ENCODE peak calls at places on chromosomes 16 and 17, in six cellular contexts. D is prostate gland, H is IMR-90, C is suprapubic skin, S is esophagus muscularis mucosa, T is spleen. Z is an unnamed sample.

GRCh38 chr16:60107467-60107866 is 1373.4 kb upstream of the GOT2 start:
- DNase-seq in D (no peak), H (no peak), C (no peak), S (no peak), T (no peak), Z (no peak)

GRCh38 chr16:4273858-4274291 is 1.1 kb upstream of the TFAP4 start:
- DNase-seq in D (peak), H (peak), C (peak), S (peak), T (peak), Z (peak)

GRCh38 chr17:43753488-43754129 is 5.0 kb downstream of the SOST start:
- DNase-seq in D (no peak), H (peak), C (no peak), S (no peak), T (no peak), Z (no peak)

GRCh38 chr17:9509236-9509813 is 66.3 kb downstream of the STX8 start:
- DNase-seq in D (no peak), H (no peak), C (no peak), S (no peak), T (no peak), Z (no peak)

GRCh38 chr17:511001-511690 is 158.5 kb upstream of the RPH3AL start:
- DNase-seq in D (no peak), H (peak), C (no peak), S (no peak), T (peak), Z (no peak)

GRCh38 chr16:87317766-87318121 is 552 bp upstream of the C16orf95 start:
- DNase-seq in D (no peak), H (peak), C (peak), S (no peak), T (peak), Z (peak)

GRCh38 chr17:46974086-46974485 is 5.0 kb downstream of the RPRML start:
- DNase-seq in D (peak), H (no peak), C (no peak), S (no peak), T (no peak), Z (no peak)

GRCh38 chr17:16975266-16975651 is 3.3 kb upstream of the TNFRSF13B start:
- DNase-seq in D (no peak), H (no peak), C (no peak), S (peak), T (no peak), Z (no peak)

GRCh38 chr17:69729937-69730336 is 315.4 kb downstream of the MAP2K6 start:
- DNase-seq in D (no peak), H (peak), C (no peak), S (no peak), T (no peak), Z (no peak)

GRCh38 chr17:65441053-65441635 is 120.3 kb downstream of the AXIN2 start:
- DNase-seq in D (no peak), H (no peak), C (no peak), S (no peak), T (no peak), Z (no peak)

GRCh38 chr17:64061157-64061898 is 40.9 kb upstream of the ICAM2 start:
- DNase-seq in D (no peak), H (peak), C (no peak), S (no peak), T (no peak), Z (no peak)

GRCh38 chr17:28726912-28727726 is 1.1 kb upstream of the TLCD1 start:
- DNase-seq in D (peak), H (peak), C (peak), S (peak), T (peak), Z (peak)

GRCh38 chr16:75224281-75224680 is 5.5 kb downstream of the CTRB1 start:
- DNase-seq in D (no peak), H (no peak), C (no peak), S (no peak), T (peak), Z (no peak)

DNA sequence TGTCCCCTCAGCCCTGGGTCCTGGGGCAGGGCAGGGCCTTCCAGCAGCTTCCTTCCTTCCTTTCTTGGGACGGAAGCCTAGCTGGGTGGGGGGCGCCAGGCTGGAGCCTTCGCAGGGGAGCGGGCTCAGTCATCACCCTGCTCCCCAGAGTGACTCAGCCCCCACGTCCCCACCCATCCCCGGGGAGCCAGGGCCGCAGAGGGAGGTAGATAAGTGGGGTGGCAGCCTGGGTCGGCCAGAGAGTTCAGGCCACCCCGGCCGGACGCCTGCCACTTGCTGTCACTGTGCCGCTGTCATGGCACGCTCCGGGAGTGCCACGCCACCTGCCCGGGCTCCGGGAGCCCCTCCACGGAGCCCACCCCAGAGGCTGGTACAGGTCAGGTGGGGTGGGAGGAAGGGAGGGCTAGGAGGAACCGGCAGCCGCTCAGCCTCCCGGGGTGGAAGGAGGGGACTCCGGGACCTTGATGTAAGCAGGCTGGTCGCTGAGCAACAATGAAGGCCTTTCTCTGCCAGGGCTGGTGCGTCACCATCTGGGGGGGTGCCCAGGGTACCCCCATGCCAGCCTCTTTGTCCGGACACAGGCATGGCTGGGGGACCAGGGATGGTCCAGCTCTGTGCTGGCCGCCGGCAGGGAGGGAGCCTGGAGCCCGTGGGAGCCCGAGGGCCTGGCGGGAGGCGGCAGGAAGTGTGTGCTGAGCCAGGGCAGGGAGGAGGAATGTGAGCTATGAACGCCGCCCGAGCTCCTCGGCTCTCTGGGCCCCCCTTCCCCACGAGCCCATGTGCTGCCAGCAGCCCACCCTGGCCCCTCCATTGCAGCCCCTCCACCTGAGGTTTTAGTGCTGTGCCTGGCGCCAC is 6.6 kb downstream of the NHERF2 start:
- DNase-seq in D (no peak), H (peak), C (peak), S (no peak), T (no peak), Z (peak)
- H3K4me3 ChIP-seq in D (no peak), H (peak), C (peak), S (peak), T (peak), Z (no peak)

GRCh38 chr16:85107083-85107482 is 5.2 kb downstream of the CIBAR2 start:
- DNase-seq in D (no peak), H (no peak), C (no peak), S (no peak), T (no peak), Z (no peak)
- TF ChIP-seq CTCF in D (no peak), H (no peak), C (no peak), S (no peak), T (no peak), Z (no peak)

DNA sequence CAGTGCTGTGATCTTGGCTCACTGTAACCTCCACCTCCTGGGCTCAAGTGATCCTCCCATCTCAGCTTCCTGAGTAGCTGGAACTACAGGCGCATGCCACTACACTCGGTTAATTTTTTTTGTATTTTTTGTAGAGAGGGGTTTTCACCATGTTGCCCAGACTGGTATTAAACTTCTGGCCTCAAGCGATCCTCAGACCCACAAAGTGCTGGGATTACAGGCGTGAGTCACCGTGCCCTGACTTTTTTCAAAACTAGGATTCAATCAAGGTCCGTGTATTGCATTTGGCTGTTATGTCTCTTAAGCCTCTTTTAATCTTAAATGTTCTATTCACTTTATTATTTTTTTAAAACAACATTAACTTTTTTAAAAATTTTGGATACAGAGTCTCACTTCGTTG is 4.3 kb upstream of the CCL22 start:
- DNase-seq in D (no peak), H (no peak), C (no peak), S (no peak), T (no peak), Z (no peak)
- TF ChIP-seq POLR2A in D (no peak), H (no peak), C (no peak), S (no peak), T (no peak), Z (no peak)

DNA sequence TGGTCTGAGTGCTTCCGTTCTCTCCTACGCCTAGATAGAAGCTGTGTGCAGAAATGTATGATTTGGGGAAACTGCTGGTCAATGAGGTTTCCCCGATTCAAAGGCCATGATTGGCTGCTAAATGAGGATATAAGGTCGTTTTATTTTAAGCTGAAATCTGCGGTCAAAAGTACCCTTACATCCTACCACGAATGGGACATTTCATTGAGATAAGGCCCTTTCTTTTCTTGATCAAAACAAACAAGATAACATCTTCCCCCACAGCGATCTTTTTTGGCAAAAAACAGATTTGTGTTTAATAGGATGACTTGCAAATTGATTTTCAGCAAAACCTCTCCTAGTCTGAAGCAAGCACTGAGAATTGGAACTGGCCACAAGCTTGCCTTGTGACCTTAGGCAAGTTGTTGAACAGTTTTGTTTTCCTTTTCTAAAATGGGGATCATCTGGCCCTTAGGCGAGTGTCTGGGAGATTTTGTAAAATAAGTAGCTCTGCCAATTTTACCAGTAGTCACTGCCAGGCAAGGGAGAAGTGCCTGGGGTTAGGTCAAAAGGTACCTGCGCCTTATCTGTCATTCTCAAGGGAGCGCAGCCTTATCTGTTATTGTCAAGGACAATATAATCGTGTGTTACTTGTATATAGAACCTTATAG is 635 bp downstream of the SCPEP1 start:
- DNase-seq in D (no peak), H (peak), C (no peak), S (no peak), T (no peak), Z (no peak)
- H3K4me3 ChIP-seq in D (peak), H (peak), C (peak), S (peak), T (peak), Z (peak)

DNA sequence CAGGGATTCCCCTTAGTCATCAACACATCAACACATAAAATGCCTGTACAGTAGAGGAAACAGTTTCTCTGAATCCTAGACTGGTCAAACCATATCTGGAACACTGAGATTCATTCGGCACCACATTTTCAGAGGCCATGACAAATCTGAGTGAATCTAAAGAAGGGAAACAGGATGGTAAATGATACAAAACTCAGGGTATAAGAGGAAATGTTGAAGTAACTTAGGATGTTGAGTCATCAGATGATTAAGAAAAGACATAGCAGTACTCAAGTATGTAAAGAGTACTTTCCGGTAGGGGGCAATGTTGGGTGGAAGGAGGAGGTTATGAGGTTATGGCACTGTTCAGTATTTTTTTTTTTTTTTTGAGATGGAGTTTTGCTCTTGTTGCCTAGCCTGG is 358.5 kb upstream of the PMFBP1 start:
- DNase-seq in D (no peak), H (peak), C (no peak), S (no peak), T (no peak), Z (no peak)
- TF ChIP-seq CTCF in D (no peak), H (peak), C (no peak), S (no peak), T (no peak), Z (no peak)

GRCh38 chr17:82098939-82099765 is 1.1 kb upstream of the FASN start:
- DNase-seq in D (no peak), H (no peak), C (no peak), S (no peak), T (peak), Z (no peak)
- TF ChIP-seq POLR2A in D (no peak), H (peak), C (no peak), S (no peak), T (no peak), Z (no peak)

GRCh38 chr16:89171216-89172170 is at the start of gene CDH15:
- DNase-seq in D (peak), H (peak), C (peak), S (peak), T (peak), Z (peak)

GRCh38 chr16:89173629-89173921 is 2.0 kb downstream of the CDH15 start:
- DNase-seq in D (no peak), H (no peak), C (no peak), S (no peak), T (no peak), Z (no peak)

GRCh38 chr16:89170346-89171215 is 967 bp upstream of the CDH15 start:
- DNase-seq in D (no peak), H (no peak), C (no peak), S (no peak), T (peak), Z (peak)

GRCh38 chr16:89172901-89173628 is 1.5 kb downstream of the CDH15 start:
- DNase-seq in D (no peak), H (no peak), C (no peak), S (no peak), T (peak), Z (no peak)

DNA sequence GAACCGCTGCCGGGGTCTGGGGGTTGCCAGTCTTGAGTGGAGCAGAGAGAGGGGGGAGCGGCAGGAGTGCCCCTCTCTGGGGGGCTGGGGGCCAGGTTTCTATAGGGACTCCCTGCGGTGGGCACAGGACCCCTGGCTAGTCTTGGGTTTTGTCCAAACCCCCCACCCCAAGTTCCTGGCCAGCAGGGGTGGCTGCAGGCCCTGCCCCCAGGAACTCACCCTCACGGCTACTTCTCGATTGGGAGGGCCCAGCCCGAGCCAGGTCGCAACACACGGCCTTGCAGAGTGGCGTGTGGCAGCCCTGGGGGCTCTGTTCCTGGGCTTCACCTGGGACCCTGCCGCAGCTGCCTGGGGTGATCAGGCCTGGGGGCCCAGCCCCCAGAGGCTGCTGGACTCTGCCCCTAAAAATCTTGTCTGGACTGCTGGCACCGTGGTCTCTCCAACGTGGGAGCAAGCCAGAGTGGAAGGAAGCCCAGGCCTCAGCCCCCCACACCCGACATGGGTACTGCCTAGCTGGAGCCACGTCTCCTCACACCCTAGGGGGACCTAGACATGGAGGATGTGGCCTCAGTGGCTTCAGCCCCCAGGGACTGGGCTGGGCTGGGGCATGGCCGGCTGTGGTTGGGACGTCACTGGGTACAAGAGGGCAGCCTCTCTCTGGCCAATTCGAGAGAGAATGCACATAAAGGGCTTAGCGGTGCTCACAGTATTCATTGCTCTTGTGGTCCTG is 788 bp downstream of the CDH15 start:
- DNase-seq in D (no peak), H (no peak), C (no peak), S (no peak), T (peak), Z (no peak)
- H3K4me3 ChIP-seq in D (no peak), H (no peak), C (no peak), S (no peak), T (no peak), Z (no peak)